ENCODE peak calls at places on chromosomes 1 and 21, in ten cellular contexts. One of them, this sample, is unnamed.

GRCh38 chr1:241614144-241614543 is 26.0 kb downstream of the CHML start:
- DNase-seq in progenitor cell of endocrine pancreas: no peak
- DNase-seq in fibroblast of mammary gland: no peak
- DNase-seq in tibial artery: no peak
- DNase-seq in lower lobe of right lung: no peak
- DNase-seq in HepG2: no peak
- DNase-seq in A549: no peak
- DNase-seq in right lobe of liver: no peak
- DNase-seq in retinal pigment epithelial cell: no peak
- DNase-seq in D721Med: no peak
- DNase-seq in this sample: no peak

GRCh38 chr1:6962956-6963915 is 178.0 kb downstream of the CAMTA1 start:
- DNase-seq in fibroblast of mammary gland: peak; percentile 17
- DNase-seq in lower lobe of right lung: peak; percentile 54
- DNase-seq in retinal pigment epithelial cell: peak; percentile 46
- DNase-seq in progenitor cell of endocrine pancreas: peak; percentile 52
- DNase-seq in A549: no peak
- DNase-seq in D721Med: no peak
- DNase-seq in right lobe of liver: peak; percentile 63
- DNase-seq in tibial artery: no peak
- DNase-seq in HepG2: no peak
- DNase-seq in this sample: no peak

GRCh38 chr21:45393833-45394638 is 10.9 kb upstream of the COL18A1 start:
- DNase-seq in progenitor cell of endocrine pancreas: no peak
- DNase-seq in tibial artery: peak; percentile 46
- DNase-seq in retinal pigment epithelial cell: no peak
- DNase-seq in right lobe of liver: peak; percentile 38
- DNase-seq in fibroblast of mammary gland: no peak
- DNase-seq in lower lobe of right lung: peak; percentile 36
- DNase-seq in HepG2: no peak
- DNase-seq in A549: no peak
- DNase-seq in D721Med: no peak
- DNase-seq in this sample: no peak

GRCh38 chr1:4531842-4532241 is 122.6 kb upstream of the AJAP1 start:
- DNase-seq in retinal pigment epithelial cell: no peak
- DNase-seq in fibroblast of mammary gland: no peak
- DNase-seq in lower lobe of right lung: no peak
- DNase-seq in tibial artery: no peak
- DNase-seq in progenitor cell of endocrine pancreas: no peak
- DNase-seq in A549: no peak
- DNase-seq in D721Med: no peak
- DNase-seq in right lobe of liver: no peak
- DNase-seq in HepG2: no peak
- DNase-seq in this sample: no peak

GRCh38 chr1:152110365-152110859 is 4.8 kb downstream of the TCHH start:
- DNase-seq in right lobe of liver: peak; percentile 55
- DNase-seq in fibroblast of mammary gland: peak; percentile 46
- DNase-seq in A549: peak; percentile 67
- DNase-seq in retinal pigment epithelial cell: no peak
- DNase-seq in lower lobe of right lung: peak; percentile 57
- DNase-seq in D721Med: no peak
- DNase-seq in progenitor cell of endocrine pancreas: no peak
- DNase-seq in HepG2: no peak
- DNase-seq in tibial artery: peak; percentile 65
- DNase-seq in this sample: peak; percentile 81

GRCh38 chr1:150322310-150322709 is 977 bp downstream of the PRPF3 start:
- DNase-seq in D721Med: no peak
- DNase-seq in HepG2: peak; percentile 23
- DNase-seq in tibial artery: no peak
- DNase-seq in right lobe of liver: no peak
- DNase-seq in progenitor cell of endocrine pancreas: no peak
- DNase-seq in lower lobe of right lung: no peak
- DNase-seq in fibroblast of mammary gland: peak; percentile 48
- DNase-seq in retinal pigment epithelial cell: no peak
- DNase-seq in A549: peak; percentile 20
- DNase-seq in this sample: no peak

GRCh38 chr1:8985915-8986813 is 40.1 kb downstream of the SLC2A7 start:
- DNase-seq in D721Med: no peak
- DNase-seq in fibroblast of mammary gland: peak; percentile 96
- DNase-seq in A549: peak; percentile 89
- DNase-seq in progenitor cell of endocrine pancreas: no peak
- DNase-seq in right lobe of liver: peak; percentile 83
- DNase-seq in retinal pigment epithelial cell: peak; percentile 70
- DNase-seq in HepG2: peak; percentile 55
- DNase-seq in lower lobe of right lung: peak; percentile 73
- DNase-seq in tibial artery: peak; percentile 93
- DNase-seq in this sample: no peak

GRCh38 chr1:201022178-201022823 is 1.2 kb downstream of the KIF21B start:
- DNase-seq in tibial artery: no peak
- DNase-seq in progenitor cell of endocrine pancreas: no peak
- DNase-seq in A549: no peak
- DNase-seq in retinal pigment epithelial cell: no peak
- DNase-seq in HepG2: no peak
- DNase-seq in right lobe of liver: no peak
- DNase-seq in lower lobe of right lung: no peak
- DNase-seq in D721Med: no peak
- DNase-seq in fibroblast of mammary gland: no peak
- DNase-seq in this sample: no peak

GRCh38 chr1:169610110-169610509 is 19.8 kb downstream of the SELP start:
- DNase-seq in retinal pigment epithelial cell: no peak
- DNase-seq in A549: no peak
- DNase-seq in D721Med: no peak
- DNase-seq in fibroblast of mammary gland: no peak
- DNase-seq in HepG2: no peak
- DNase-seq in right lobe of liver: no peak
- DNase-seq in tibial artery: no peak
- DNase-seq in lower lobe of right lung: no peak
- DNase-seq in progenitor cell of endocrine pancreas: no peak
- DNase-seq in this sample: no peak

GRCh38 chr1:220803401-220804201 is 16.9 kb downstream of the MTARC1 start:
- DNase-seq in A549: peak; percentile 33
- DNase-seq in retinal pigment epithelial cell: no peak
- DNase-seq in right lobe of liver: no peak
- DNase-seq in HepG2: peak; percentile 25
- DNase-seq in D721Med: no peak
- DNase-seq in lower lobe of right lung: no peak
- DNase-seq in tibial artery: no peak
- DNase-seq in progenitor cell of endocrine pancreas: no peak
- DNase-seq in fibroblast of mammary gland: peak; percentile 51
- DNase-seq in this sample: peak; percentile 62

GRCh38 chr1:187942986-187943385 is 1114.2 kb downstream of the PLA2G4A start:
- DNase-seq in A549: no peak
- DNase-seq in D721Med: no peak
- DNase-seq in right lobe of liver: no peak
- DNase-seq in fibroblast of mammary gland: no peak
- DNase-seq in progenitor cell of endocrine pancreas: no peak
- DNase-seq in HepG2: no peak
- DNase-seq in lower lobe of right lung: no peak
- DNase-seq in retinal pigment epithelial cell: no peak
- DNase-seq in tibial artery: no peak
- DNase-seq in this sample: no peak

GRCh38 chr1:46466477-46467182 is 23.0 kb upstream of the DMBX1 start:
- DNase-seq in HepG2: no peak
- DNase-seq in tibial artery: no peak
- DNase-seq in lower lobe of right lung: no peak
- DNase-seq in D721Med: no peak
- DNase-seq in fibroblast of mammary gland: no peak
- DNase-seq in progenitor cell of endocrine pancreas: no peak
- DNase-seq in A549: no peak
- DNase-seq in right lobe of liver: no peak
- DNase-seq in retinal pigment epithelial cell: no peak
- DNase-seq in this sample: no peak

DNA sequence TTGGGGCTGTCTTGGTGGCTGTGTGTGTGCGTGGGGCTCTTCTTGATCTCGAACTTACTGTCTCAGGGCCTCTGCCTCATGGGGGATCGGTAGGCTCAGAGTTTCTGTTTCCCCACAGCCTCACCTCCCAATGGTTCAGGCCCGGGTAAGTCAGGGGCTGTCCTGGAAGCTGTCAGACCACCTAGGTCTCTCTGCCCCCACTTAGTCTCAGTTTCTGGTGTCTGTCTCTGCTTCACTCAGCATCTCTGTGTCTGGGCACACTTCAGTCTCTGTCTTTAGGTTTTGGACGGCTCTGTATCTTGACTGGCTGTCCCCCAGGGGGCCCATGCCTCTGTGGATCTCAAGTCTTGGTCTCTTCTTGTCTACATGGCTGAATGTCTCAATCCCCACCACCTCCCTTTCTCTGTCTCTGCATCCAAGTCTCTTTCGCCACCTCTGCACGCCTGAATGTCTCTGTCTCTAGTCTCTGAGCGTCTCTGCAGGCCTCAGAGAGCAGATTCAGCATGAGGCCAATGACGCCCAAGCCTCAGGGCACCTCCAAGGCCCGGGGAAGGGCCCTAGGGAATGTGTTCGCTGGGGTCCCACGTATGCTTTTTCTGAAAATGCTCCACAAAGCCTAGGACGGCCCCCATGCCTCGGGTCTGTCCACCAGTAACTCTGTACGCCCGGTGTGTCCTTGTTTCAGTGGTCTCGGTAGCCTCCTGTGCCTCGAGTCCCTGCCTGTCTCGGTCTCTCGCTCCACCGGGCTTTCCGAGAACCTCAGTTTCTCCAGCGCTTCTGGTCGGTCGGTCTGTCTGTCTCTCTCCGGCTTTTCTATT is 821 bp downstream of the FHL3 start:
- DNase-seq in D721Med: no peak
- DNase-seq in fibroblast of mammary gland: peak; percentile 20
- DNase-seq in HepG2: no peak
- DNase-seq in retinal pigment epithelial cell: no peak
- DNase-seq in progenitor cell of endocrine pancreas: no peak
- DNase-seq in right lobe of liver: peak; percentile 54
- DNase-seq in tibial artery: no peak
- DNase-seq in lower lobe of right lung: no peak
- DNase-seq in A549: no peak
- DNase-seq in this sample: no peak
- TF ChIP-seq CTCF in D721Med: no peak
- TF ChIP-seq CTCF in fibroblast of mammary gland: no peak
- TF ChIP-seq CTCF in HepG2: no peak
- TF ChIP-seq CTCF in retinal pigment epithelial cell: peak; percentile 0
- TF ChIP-seq CTCF in progenitor cell of endocrine pancreas: no peak
- TF ChIP-seq CTCF in right lobe of liver: no peak
- TF ChIP-seq CTCF in tibial artery: no peak
- TF ChIP-seq CTCF in lower lobe of right lung: no peak
- TF ChIP-seq CTCF in A549: no peak
- TF ChIP-seq CTCF in this sample: no peak

GRCh38 chr21:17987328-17987727 is 168.2 kb upstream of the C21orf91 start:
- DNase-seq in right lobe of liver: no peak
- DNase-seq in fibroblast of mammary gland: no peak
- DNase-seq in retinal pigment epithelial cell: no peak
- DNase-seq in progenitor cell of endocrine pancreas: no peak
- DNase-seq in D721Med: no peak
- DNase-seq in lower lobe of right lung: no peak
- DNase-seq in tibial artery: no peak
- DNase-seq in A549: no peak
- DNase-seq in HepG2: no peak
- DNase-seq in this sample: no peak
- TF ChIP-seq CTCF in right lobe of liver: no peak
- TF ChIP-seq CTCF in fibroblast of mammary gland: no peak
- TF ChIP-seq CTCF in retinal pigment epithelial cell: no peak
- TF ChIP-seq CTCF in progenitor cell of endocrine pancreas: no peak
- TF ChIP-seq CTCF in D721Med: no peak
- TF ChIP-seq CTCF in lower lobe of right lung: no peak
- TF ChIP-seq CTCF in tibial artery: no peak
- TF ChIP-seq CTCF in A549: no peak
- TF ChIP-seq CTCF in HepG2: no peak
- TF ChIP-seq CTCF in this sample: no peak

DNA sequence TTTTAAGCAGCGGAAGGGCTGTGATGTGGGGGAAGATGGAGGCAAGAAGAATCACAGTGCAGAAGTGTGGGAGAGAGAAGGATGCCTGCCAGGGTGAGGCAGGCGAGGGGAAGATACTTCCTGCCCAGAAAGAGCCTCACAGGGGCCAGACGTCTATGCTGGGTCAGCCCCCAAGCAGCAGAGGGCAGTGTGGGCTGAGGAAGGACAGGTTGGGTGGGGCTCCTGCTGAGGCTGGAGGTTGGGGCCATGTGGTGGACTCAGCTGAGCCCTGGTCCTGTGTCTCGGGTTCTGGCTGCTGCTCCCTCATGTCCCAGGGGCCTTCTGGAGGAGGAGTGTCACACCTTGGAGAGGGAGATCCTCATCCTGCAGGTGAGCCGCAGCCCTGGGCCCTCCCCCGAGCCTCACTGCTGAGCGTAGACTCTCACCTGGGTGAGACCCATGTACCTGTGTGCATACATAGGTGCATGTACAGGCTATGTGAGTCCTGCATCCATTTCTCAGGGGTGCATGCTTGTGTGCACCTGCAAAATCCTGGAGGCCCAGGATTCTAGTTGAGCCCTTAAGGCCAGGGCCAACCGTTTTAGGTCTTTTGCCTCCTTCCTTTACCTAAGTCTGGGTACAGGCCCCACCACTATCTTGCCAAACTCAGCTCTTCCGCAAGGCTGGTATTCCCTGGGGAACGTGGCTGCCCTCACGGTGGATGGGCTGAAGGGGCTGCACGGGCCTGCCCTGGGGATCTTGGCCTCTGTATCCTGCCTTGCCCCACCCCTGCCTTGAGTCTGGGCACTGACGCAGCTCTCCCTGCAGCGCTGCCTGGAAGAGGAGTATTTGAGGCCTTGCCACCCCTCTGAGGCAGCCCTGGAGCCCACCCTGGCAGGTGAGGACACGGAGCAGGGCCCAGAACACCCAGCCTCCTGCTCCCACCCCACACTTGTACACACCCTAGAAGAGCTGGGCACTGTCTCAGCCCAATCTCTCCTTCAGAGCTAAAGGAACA is 3.7 kb downstream of the CCDC24 start:
- DNase-seq in tibial artery: no peak
- DNase-seq in A549: peak; percentile 53
- DNase-seq in progenitor cell of endocrine pancreas: no peak
- DNase-seq in HepG2: peak; percentile 40
- DNase-seq in D721Med: no peak
- DNase-seq in right lobe of liver: no peak
- DNase-seq in retinal pigment epithelial cell: no peak
- DNase-seq in fibroblast of mammary gland: peak; percentile 47
- DNase-seq in lower lobe of right lung: no peak
- DNase-seq in this sample: no peak
- TF ChIP-seq CTCF in tibial artery: no peak
- TF ChIP-seq CTCF in A549: peak; percentile 27
- TF ChIP-seq CTCF in progenitor cell of endocrine pancreas: peak; percentile 40
- TF ChIP-seq CTCF in HepG2: peak; percentile 86
- TF ChIP-seq CTCF in D721Med: peak; percentile 27
- TF ChIP-seq CTCF in right lobe of liver: peak; percentile 13
- TF ChIP-seq CTCF in retinal pigment epithelial cell: peak; percentile 46
- TF ChIP-seq CTCF in fibroblast of mammary gland: peak; percentile 51
- TF ChIP-seq CTCF in lower lobe of right lung: no peak
- TF ChIP-seq CTCF in this sample: peak; percentile 32

DNA sequence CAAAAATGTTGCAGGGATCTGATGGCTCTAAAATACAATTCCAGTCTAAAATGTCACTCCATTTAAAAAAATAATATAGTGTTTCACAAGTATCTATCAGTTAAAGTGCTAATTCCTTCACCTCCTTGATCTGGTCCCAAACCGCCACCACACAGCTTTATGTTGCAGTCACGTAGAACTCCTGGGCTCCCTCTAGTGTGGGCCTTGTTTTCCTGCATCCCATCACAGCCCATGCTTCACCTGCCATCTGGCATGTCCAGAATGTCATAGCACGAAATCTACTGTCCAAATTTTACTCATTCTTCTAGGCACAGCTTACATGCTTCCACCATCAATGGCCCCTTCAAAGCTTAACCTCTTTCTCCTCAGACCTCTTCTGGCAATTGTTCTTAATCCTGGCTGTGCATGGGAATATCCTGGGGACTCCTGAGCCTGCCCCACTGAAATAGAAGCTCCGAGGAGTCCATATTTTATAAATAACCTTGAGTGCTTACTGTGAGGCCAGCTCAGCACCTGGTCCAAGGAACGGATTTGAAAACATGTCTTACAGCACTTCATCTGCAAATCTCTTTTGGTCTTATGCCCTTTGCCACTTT is 15.5 kb downstream of the FYB2 start:
- DNase-seq in retinal pigment epithelial cell: no peak
- DNase-seq in progenitor cell of endocrine pancreas: no peak
- DNase-seq in D721Med: no peak
- DNase-seq in HepG2: peak; percentile 48
- DNase-seq in fibroblast of mammary gland: peak; percentile 35
- DNase-seq in lower lobe of right lung: no peak
- DNase-seq in A549: peak; percentile 48
- DNase-seq in right lobe of liver: no peak
- DNase-seq in tibial artery: no peak
- DNase-seq in this sample: no peak
- TF ChIP-seq CTCF in retinal pigment epithelial cell: peak; percentile 69
- TF ChIP-seq CTCF in progenitor cell of endocrine pancreas: peak; percentile 68
- TF ChIP-seq CTCF in D721Med: peak; percentile 67
- TF ChIP-seq CTCF in HepG2: peak; percentile 79
- TF ChIP-seq CTCF in fibroblast of mammary gland: peak; percentile 64
- TF ChIP-seq CTCF in lower lobe of right lung: peak; percentile 47
- TF ChIP-seq CTCF in A549: peak; percentile 52
- TF ChIP-seq CTCF in right lobe of liver: peak; percentile 54
- TF ChIP-seq CTCF in tibial artery: no peak
- TF ChIP-seq CTCF in this sample: peak; percentile 57